ENCODE peak calls at places on chromosome 11, in six cellular contexts. G, A, S, V, Q and D are unnamed samples.

GRCh38 chr11:117066959-117067358 is 31.3 kb downstream of the SIK3 start:
- DNase-seq in G (no peak), A (no peak), S (no peak), V (no peak), Q (no peak), D (no peak)

GRCh38 chr11:2369320-2369719 is 7.8 kb upstream of the CD81 start:
- DNase-seq in G (no peak), A (no peak), S (no peak), V (no peak), Q (no peak), D (no peak)

GRCh38 chr11:119907122-119907933 is 178.3 kb upstream of the NECTIN1 start:
- DNase-seq in G (no peak), A (no peak), S (no peak), V (no peak), Q (no peak), D (peak)

GRCh38 chr11:112874959-112875358 is 86.3 kb upstream of the NCAM1 start:
- DNase-seq in G (no peak), A (no peak), S (no peak), V (no peak), Q (no peak), D (no peak)

GRCh38 chr11:73198677-73199076 is 19.4 kb upstream of the P2RY2 start:
- DNase-seq in G (no peak), A (no peak), S (no peak), V (peak), Q (no peak), D (no peak)

GRCh38 chr11:80958414-80958813 is 1517.6 kb upstream of the TENM4 start:
- DNase-seq in G (no peak), A (no peak), S (peak), V (no peak), Q (no peak), D (no peak)

GRCh38 chr11:46537851-46538295 is 56.0 kb downstream of the AMBRA1 start:
- DNase-seq in G (peak), A (peak), S (peak), V (peak), Q (peak), D (peak)

GRCh38 chr11:95364324-95365295 is 133.6 kb upstream of the SESN3 start:
- DNase-seq in G (no peak), A (no peak), S (no peak), V (no peak), Q (no peak), D (no peak)

GRCh38 chr11:353315-353857 is 15.9 kb upstream of the B4GALNT4 start:
- DNase-seq in G (no peak), A (no peak), S (peak), V (no peak), Q (no peak), D (no peak)

GRCh38 chr11:403761-404431 is 9.9 kb downstream of the PKP3 start:
- DNase-seq in G (no peak), A (no peak), S (no peak), V (no peak), Q (no peak), D (no peak)

GRCh38 chr11:88353835-88354496 is 16.4 kb upstream of the CTSC start:
- DNase-seq in G (no peak), A (no peak), S (no peak), V (no peak), Q (no peak), D (no peak)

GRCh38 chr11:63417174-63417852 is 47.7 kb downstream of the SLC22A9 start:
- DNase-seq in G (no peak), A (no peak), S (no peak), V (no peak), Q (no peak), D (no peak)

GRCh38 chr11:96197801-96198465 is 145.1 kb downstream of the MAML2 start:
- DNase-seq in G (no peak), A (no peak), S (no peak), V (no peak), Q (no peak), D (no peak)

GRCh38 chr11:112961146-112961668 is at the start of gene NCAM1:
- DNase-seq in G (peak), A (peak), S (peak), V (peak), Q (peak), D (peak)

GRCh38 chr11:100434821-100435641 is 252.1 kb upstream of the ARHGAP42 start:
- DNase-seq in G (no peak), A (no peak), S (no peak), V (no peak), Q (no peak), D (no peak)

GRCh38 chr11:65014146-65014960 is at the start of gene ARL2:
- DNase-seq in G (no peak), A (peak), S (peak), V (no peak), Q (peak), D (no peak)

GRCh38 chr11:92122561-92122960 is 102.1 kb upstream of the FAT3 start:
- DNase-seq in G (no peak), A (no peak), S (no peak), V (no peak), Q (no peak), D (no peak)

GRCh38 chr11:56700242-56700918 is 1.5 kb downstream of the OR9G1 start:
- DNase-seq in G (no peak), A (no peak), S (no peak), V (no peak), Q (no peak), D (no peak)

GRCh38 chr11:16891964-16892363 is 122.2 kb downstream of the PLEKHA7 start:
- DNase-seq in G (no peak), A (no peak), S (peak), V (no peak), Q (no peak), D (no peak)

GRCh38 chr11:10309163-10310093 is 4.6 kb downstream of the ADM start:
- DNase-seq in G (no peak), A (no peak), S (peak), V (no peak), Q (no peak), D (no peak)

GRCh38 chr11:2428322-2428795 is 16.0 kb downstream of the TRPM5 start:
- DNase-seq in G (peak), A (peak), S (peak), V (peak), Q (peak), D (no peak)

GRCh38 chr11:95443386-95443785 is 212.4 kb upstream of the SESN3 start:
- DNase-seq in G (no peak), A (peak), S (no peak), V (no peak), Q (no peak), D (no peak)

GRCh38 chr11:58061813-58062212 is 31.1 kb downstream of the OR6Q1 start:
- DNase-seq in G (no peak), A (no peak), S (peak), V (no peak), Q (no peak), D (no peak)

GRCh38 chr11:78516281-78516680 is 58.4 kb downstream of the NARS2 start:
- DNase-seq in G (no peak), A (no peak), S (no peak), V (no peak), Q (no peak), D (no peak)

GRCh38 chr11:132289590-132290256 is 919.3 kb downstream of the NTM start:
- DNase-seq in G (no peak), A (no peak), S (no peak), V (no peak), Q (no peak), D (no peak)

GRCh38 chr11:92384807-92385206 is 160.2 kb downstream of the FAT3 start:
- DNase-seq in G (no peak), A (no peak), S (no peak), V (no peak), Q (no peak), D (no peak)